ENCODE peak calls at places on chromosomes 3 and 15, in four cellular contexts. One of them, this sample, is unnamed.

GRCh38 chr3:43296565-43296964 is 10.2 kb downstream of the SNRK start:
- DNase-seq in H9: no peak
- DNase-seq in H1: no peak
- DNase-seq in IMR-90: peak; percentile 23
- DNase-seq in this sample: no peak

GRCh38 chr3:106399773-106400172 is 531.0 kb upstream of the CBLB start:
- DNase-seq in IMR-90: no peak
- DNase-seq in H1: no peak
- DNase-seq in H9: no peak
- DNase-seq in this sample: peak; percentile 60

GRCh38 chr3:70861234-70861633 is 548.8 kb upstream of the MDFIC2 start:
- DNase-seq in IMR-90: peak; percentile 94
- DNase-seq in H9: no peak
- DNase-seq in H1: no peak
- DNase-seq in this sample: no peak

GRCh38 chr15:78314181-78314581 is 14.8 kb upstream of the SKIC8 start:
- DNase-seq in H9: no peak
- DNase-seq in H1: no peak
- DNase-seq in IMR-90: no peak
- DNase-seq in this sample: no peak

GRCh38 chr3:77931272-77932009 is 891.5 kb downstream of the ROBO2 start:
- DNase-seq in IMR-90: peak; percentile 9
- DNase-seq in H1: no peak
- DNase-seq in H9: no peak
- DNase-seq in this sample: no peak

GRCh38 chr3:5314897-5315296 is 127.4 kb downstream of the EDEM1 start:
- DNase-seq in H1: no peak
- DNase-seq in H9: no peak
- DNase-seq in IMR-90: no peak
- DNase-seq in this sample: no peak

GRCh38 chr3:52321481-52321880 is 5.4 kb downstream of the DNAH1 start:
- DNase-seq in H9: no peak
- DNase-seq in H1: no peak
- DNase-seq in IMR-90: no peak
- DNase-seq in this sample: no peak

GRCh38 chr15:38890194-38890593 is 325.6 kb upstream of the RASGRP1 start:
- DNase-seq in H1: no peak
- DNase-seq in IMR-90: no peak
- DNase-seq in H9: no peak
- DNase-seq in this sample: no peak

GRCh38 chr3:197580253-197580691 is 24.5 kb upstream of the BDH1 start:
- DNase-seq in H9: peak; percentile 86
- DNase-seq in IMR-90: no peak
- DNase-seq in H1: no peak
- DNase-seq in this sample: no peak

GRCh38 chr15:57288926-57289650 is 87.2 kb upstream of the CGNL1 start:
- DNase-seq in H9: no peak
- DNase-seq in H1: no peak
- DNase-seq in IMR-90: no peak
- DNase-seq in this sample: no peak

GRCh38 chr15:34883633-34884032 is 85.9 kb downstream of the AQR start:
- DNase-seq in IMR-90: peak; percentile 16
- DNase-seq in H1: no peak
- DNase-seq in H9: no peak
- DNase-seq in this sample: no peak

GRCh38 chr3:125406070-125406469 is 30.9 kb upstream of the ZNF148 start:
- DNase-seq in H1: no peak
- DNase-seq in IMR-90: no peak
- DNase-seq in H9: no peak
- DNase-seq in this sample: no peak

GRCh38 chr3:105676621-105677300 is 192.1 kb downstream of the CBLB start:
- DNase-seq in H1: no peak
- DNase-seq in H9: no peak
- DNase-seq in IMR-90: no peak
- DNase-seq in this sample: no peak

GRCh38 chr15:60353245-60353940 is 44.4 kb downstream of the ANXA2 start:
- DNase-seq in H9: no peak
- DNase-seq in H1: no peak
- DNase-seq in IMR-90: peak; percentile 76
- DNase-seq in this sample: no peak

GRCh38 chr3:138124188-138124587 is 8.0 kb downstream of the A4GNT start:
- DNase-seq in H1: no peak
- DNase-seq in H9: no peak
- DNase-seq in IMR-90: no peak
- DNase-seq in this sample: no peak

GRCh38 chr3:138124689-138125420 is 7.3 kb downstream of the A4GNT start:
- DNase-seq in IMR-90: peak; percentile 80
- DNase-seq in H9: peak; percentile 53
- DNase-seq in H1: no peak
- DNase-seq in this sample: no peak

GRCh38 chr3:138114988-138115971 is at the start of gene DZIP1L:
- DNase-seq in IMR-90: peak; percentile 70
- DNase-seq in H9: peak; percentile 85
- DNase-seq in H1: no peak
- DNase-seq in this sample: peak; percentile 76

GRCh38 chr3:138114431-138114918 is 933 bp downstream of the DZIP1L start:
- DNase-seq in H1: no peak
- DNase-seq in IMR-90: peak; percentile 43
- DNase-seq in H9: peak; percentile 47
- DNase-seq in this sample: no peak

DNA sequence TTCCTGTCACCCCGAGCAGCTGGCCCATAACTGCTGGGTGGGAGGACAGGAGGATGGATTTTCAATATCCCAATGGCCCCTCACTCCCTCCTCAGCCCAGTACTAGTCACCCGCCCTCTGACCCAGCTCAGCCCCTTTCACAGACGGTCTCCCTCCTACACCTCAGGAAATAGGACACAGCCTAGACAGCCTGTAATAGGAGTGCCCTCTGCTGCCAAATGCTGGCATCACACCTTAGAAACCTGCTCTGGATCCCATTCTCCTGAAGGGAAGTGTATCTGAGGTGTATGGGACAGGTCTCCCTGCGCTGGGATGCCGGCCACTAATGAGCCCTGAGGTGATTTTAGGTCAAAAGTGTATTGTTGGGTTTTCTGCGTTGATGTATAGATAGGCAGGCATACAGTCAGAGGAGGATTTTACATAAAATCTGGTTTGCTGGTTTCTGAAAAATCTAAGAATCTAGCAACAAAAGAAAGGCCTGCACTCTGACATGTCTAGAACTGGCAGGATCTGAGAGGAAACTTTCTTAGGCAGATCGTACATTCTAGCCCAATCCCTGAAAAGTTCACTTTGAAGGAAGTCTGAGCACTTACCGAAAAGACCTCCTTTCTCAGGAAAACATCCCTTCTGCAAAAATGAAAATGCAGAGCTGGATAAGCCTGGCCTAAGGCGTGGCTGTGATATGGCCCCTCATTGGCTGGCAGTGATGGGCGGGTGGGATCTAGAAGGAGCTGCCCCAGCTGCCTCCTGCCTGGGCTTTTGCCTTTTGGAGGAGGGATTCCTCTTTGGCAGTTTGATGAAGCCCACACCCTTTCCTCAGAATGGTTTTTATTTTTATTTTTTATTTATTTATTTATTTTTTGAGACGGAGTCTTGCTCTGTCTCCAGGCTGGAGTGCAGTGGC is 3.7 kb upstream of the DZIP1L start:
- DNase-seq in IMR-90: peak; percentile 73
- DNase-seq in H9: peak; percentile 92
- DNase-seq in H1: no peak
- DNase-seq in this sample: peak; percentile 67
- H2AFZ ChIP-seq in IMR-90: peak overlapping the region; percentile 72
- H2AFZ ChIP-seq in H9: no peak overlapping the region
- H2AFZ ChIP-seq in H1: no peak overlapping the region
- H2AFZ ChIP-seq in this sample: peak overlapping the region; percentile 26

GRCh38 chr15:70290708-70291107 is 193.0 kb upstream of the TLE3 start:
- DNase-seq in IMR-90: no peak
- DNase-seq in H9: no peak
- DNase-seq in H1: no peak
- DNase-seq in this sample: no peak
- H3K18ac ChIP-seq in IMR-90: no peak overlapping the region
- H3K18ac ChIP-seq in H9: no peak overlapping the region
- H3K18ac ChIP-seq in H1: no peak overlapping the region
- H3K18ac ChIP-seq in this sample: no peak overlapping the region

GRCh38 chr3:170740726-170741591 is 129.0 kb downstream of the RPL22L1 start:
- DNase-seq in H1: no peak
- DNase-seq in IMR-90: peak; percentile 72
- DNase-seq in H9: no peak
- DNase-seq in this sample: no peak
- H2AFZ ChIP-seq in H1: peak overlapping the region; percentile 81
- H2AFZ ChIP-seq in IMR-90: peak overlapping the region; percentile 71
- H2AFZ ChIP-seq in H9: no peak overlapping the region
- H2AFZ ChIP-seq in this sample: no peak overlapping the region

GRCh38 chr3:42052132-42052866 is 38.9 kb upstream of the TRAK1 start:
- DNase-seq in H9: no peak
- DNase-seq in H1: no peak
- DNase-seq in IMR-90: peak; percentile 88
- DNase-seq in this sample: no peak
- H3K18ac ChIP-seq in H9: no peak overlapping the region
- H3K18ac ChIP-seq in H1: no peak overlapping the region
- H3K18ac ChIP-seq in IMR-90: peak overlapping the region; percentile 62
- H3K18ac ChIP-seq in this sample: no peak overlapping the region

DNA sequence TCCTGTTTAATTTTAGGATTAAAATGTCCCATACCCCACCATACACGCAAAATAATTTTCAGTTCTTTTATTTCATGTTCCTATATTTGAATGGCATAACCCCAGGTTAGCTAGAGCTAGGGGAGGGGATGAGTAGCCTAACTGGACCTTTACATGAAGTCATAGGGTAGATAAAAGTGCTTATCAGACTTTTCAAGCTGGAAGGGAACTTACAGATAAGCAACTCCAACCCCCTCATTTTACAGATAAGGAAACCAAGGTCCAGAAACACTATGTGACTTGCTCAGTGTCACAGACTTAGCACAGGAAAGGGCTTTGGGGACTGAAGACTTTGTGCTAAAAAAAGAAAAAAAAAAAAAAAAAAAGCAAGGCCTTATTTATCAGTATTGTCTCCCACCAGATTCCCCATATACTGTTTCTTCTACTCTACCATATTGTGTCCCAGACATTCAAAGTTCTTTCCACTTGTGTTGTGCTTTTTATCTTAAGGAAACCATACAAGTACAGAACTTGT is 10.6 kb upstream of the TNIK start:
- DNase-seq in H1: no peak
- DNase-seq in H9: no peak
- DNase-seq in IMR-90: no peak
- DNase-seq in this sample: no peak
- H2AFZ ChIP-seq in H1: no peak overlapping the region
- H2AFZ ChIP-seq in H9: no peak overlapping the region
- H2AFZ ChIP-seq in IMR-90: no peak overlapping the region
- H2AFZ ChIP-seq in this sample: peak overlapping the region; percentile 24

DNA sequence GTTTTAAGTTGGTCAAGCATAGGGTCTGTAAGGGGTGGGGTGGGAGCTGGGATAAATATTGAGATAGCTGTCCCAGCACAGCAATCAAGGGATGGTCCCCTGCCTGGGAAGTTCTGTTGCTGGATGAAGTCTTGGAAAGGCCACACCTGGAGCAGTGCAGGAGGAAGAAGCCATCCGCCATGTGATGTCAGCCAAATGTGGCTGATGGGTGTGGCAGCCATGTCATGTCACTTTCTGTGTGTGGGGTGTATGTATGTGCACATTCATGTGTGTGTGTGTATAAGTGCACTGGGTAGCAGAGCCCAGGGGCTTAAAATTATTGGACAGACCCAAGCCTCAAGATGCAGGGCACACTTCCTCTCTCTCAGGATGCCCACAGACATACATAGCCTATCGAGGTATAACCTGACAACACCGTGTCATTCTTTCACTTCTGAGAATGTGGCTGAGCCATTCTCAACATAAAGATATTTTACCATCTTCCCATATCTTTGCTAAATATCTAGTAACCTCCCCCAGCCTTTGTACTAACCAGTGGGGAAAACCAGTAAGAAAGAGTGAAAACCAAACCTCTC is 11.4 kb downstream of the TNFSF10 start:
- DNase-seq in H1: no peak
- DNase-seq in H9: no peak
- DNase-seq in IMR-90: no peak
- DNase-seq in this sample: no peak
- H3K18ac ChIP-seq in H1: no peak overlapping the region
- H3K18ac ChIP-seq in H9: no peak overlapping the region
- H3K18ac ChIP-seq in IMR-90: no peak overlapping the region
- H3K18ac ChIP-seq in this sample: peak overlapping the region; percentile 48

GRCh38 chr15:66620744-66621344 is 55.0 kb upstream of the LCTL start:
- DNase-seq in IMR-90: no peak
- DNase-seq in H9: no peak
- DNase-seq in H1: no peak
- DNase-seq in this sample: no peak

GRCh38 chr15:66617137-66618090 is 51.6 kb upstream of the LCTL start:
- DNase-seq in H9: no peak
- DNase-seq in IMR-90: peak; percentile 80
- DNase-seq in H1: no peak
- DNase-seq in this sample: no peak

GRCh38 chr15:66621491-66622467 is 56.0 kb upstream of the LCTL start:
- DNase-seq in H1: peak; percentile 36
- DNase-seq in H9: peak; percentile 71
- DNase-seq in IMR-90: no peak
- DNase-seq in this sample: peak; percentile 41

GRCh38 chr15:66622677-66623076 is 56.9 kb upstream of the LCTL start:
- DNase-seq in H1: no peak
- DNase-seq in H9: no peak
- DNase-seq in IMR-90: no peak
- DNase-seq in this sample: no peak

GRCh38 chr15:66619152-66619903 is 53.5 kb upstream of the LCTL start:
- DNase-seq in H9: peak; percentile 87
- DNase-seq in H1: peak; percentile 44
- DNase-seq in IMR-90: peak; percentile 68
- DNase-seq in this sample: peak; percentile 62
- H2AFZ ChIP-seq in H9: no peak overlapping the region
- H2AFZ ChIP-seq in H1: no peak overlapping the region
- H2AFZ ChIP-seq in IMR-90: peak overlapping the region; percentile 83
- H2AFZ ChIP-seq in this sample: peak overlapping the region; percentile 86

This sample was measured in neuronal stem cell.